ENCODE peak calls at places on chromosomes 3 and 15, in eight cellular contexts. F, V, S, G, E, Y, I and K are unnamed samples.

GRCh38 chr3:186162221-186162620 is 53.3 kb upstream of the ETV5 start:
- DNase-seq in I (no peak), Y (no peak), E (no peak), G (peak; percentile 11), S (no peak), F (no peak), V (peak; percentile 65), K (no peak)

GRCh38 chr15:38252481-38253311 is at the start of gene SPRED1:
- DNase-seq in G (peak; percentile 64), V (peak; percentile 71), I (peak; percentile 69), E (peak; percentile 76), Y (peak; percentile 53), S (peak; percentile 32), F (no peak), K (no peak)

GRCh38 chr3:37255990-37256308 is 81.6 kb upstream of the LRRFIP2 start:
- DNase-seq in F (no peak), V (no peak), Y (no peak), G (no peak), S (no peak), I (no peak), E (no peak), K (no peak)

GRCh38 chr3:57006949-57007419 is 53.5 kb upstream of the SPATA12 start:
- DNase-seq in V (peak; percentile 90), S (no peak), F (no peak), E (no peak), Y (peak; percentile 98), I (peak; percentile 46), G (peak; percentile 51), K (no peak)

GRCh38 chr15:43095708-43096347 is 10.0 kb downstream of the UBR1 start:
- DNase-seq in I (no peak), Y (peak; percentile 51), V (no peak), E (no peak), F (no peak), S (no peak), G (no peak), K (no peak)

GRCh38 chr3:150602426-150603089 is 563 bp upstream of the SELENOT start:
- DNase-seq in G (no peak), E (no peak), S (no peak), V (peak; percentile 55), Y (no peak), F (no peak), I (no peak), K (no peak)

GRCh38 chr3:41265011-41265545 is 65.8 kb downstream of the CTNNB1 start:
- DNase-seq in Y (peak; percentile 47), F (peak; percentile 25), G (no peak), S (no peak), E (no peak), I (no peak), V (no peak), K (no peak)

GRCh38 chr3:169497567-169498257 is 165.8 kb downstream of the MECOM start:
- DNase-seq in V (no peak), F (no peak), Y (peak; percentile 95), I (no peak), G (no peak), S (no peak), E (no peak), K (peak; percentile 11)

GRCh38 chr3:165753560-165753959 is 83.7 kb downstream of the BCHE start:
- DNase-seq in E (no peak), Y (peak; percentile 83), F (peak; percentile 32), S (no peak), I (no peak), V (no peak), G (no peak), K (no peak)

DNA sequence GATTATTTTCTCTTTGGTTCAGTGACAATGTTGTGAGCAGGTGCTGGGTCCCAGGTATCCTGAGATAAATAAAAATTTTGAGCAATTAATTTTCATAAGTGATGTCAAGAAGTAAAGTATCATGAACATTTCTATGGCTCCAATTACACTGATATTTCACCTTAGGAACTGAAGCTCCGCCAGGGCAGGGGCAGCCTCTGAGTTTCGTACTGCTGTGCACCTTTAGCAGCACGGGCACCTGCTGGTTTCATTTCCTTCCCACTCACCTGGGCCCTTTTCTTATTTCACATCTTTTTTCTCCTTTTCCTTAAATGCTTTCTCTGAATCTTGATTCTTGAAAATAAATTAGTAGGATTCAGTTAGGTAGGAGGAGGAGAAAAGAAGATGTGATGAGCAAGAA is 1.2 kb upstream of the IL1RAP start:
- DNase-seq in Y (no peak), E (no peak), V (no peak), G (no peak), F (no peak), S (no peak), I (no peak), K (no peak)
- H3K27me3 ChIP-seq in Y (no peaks in the 10 kb centered on the region), E (no peaks in the 10 kb centered on the region), V (peaks cover 2% of the 10 kb centered on the region), G (no peaks in the 10 kb centered on the region), F (no peaks in the 10 kb centered on the region), S (no peaks in the 10 kb centered on the region), I (no peaks in the 10 kb centered on the region), K (no peaks in the 10 kb centered on the region)

GRCh38 chr3:129736070-129736469 is 129.6 kb upstream of the PLXND1 start:
- DNase-seq in E (no peak), Y (no peak), F (no peak), V (no peak), S (no peak), I (no peak), G (no peak), K (no peak)
- H3K27me3 ChIP-seq in E (no peaks in the 10 kb centered on the region), Y (no peaks in the 10 kb centered on the region), F (no peaks in the 10 kb centered on the region), V (no peaks in the 10 kb centered on the region), S (no peaks in the 10 kb centered on the region), I (no peaks in the 10 kb centered on the region), G (no peaks in the 10 kb centered on the region), K (no peaks in the 10 kb centered on the region)

GRCh38 chr3:9373443-9373842 is 10.6 kb downstream of the THUMPD3 start:
- DNase-seq in V (no peak), Y (no peak), S (no peak), F (no peak), I (no peak), G (no peak), E (no peak), K (no peak)
- H3K27me3 ChIP-seq in V (no peaks in the 10 kb centered on the region), Y (no peaks in the 10 kb centered on the region), S (no peaks in the 10 kb centered on the region), F (no peaks in the 10 kb centered on the region), I (no peaks in the 10 kb centered on the region), G (no peaks in the 10 kb centered on the region), E (no peaks in the 10 kb centered on the region), K (no peaks in the 10 kb centered on the region)

DNA sequence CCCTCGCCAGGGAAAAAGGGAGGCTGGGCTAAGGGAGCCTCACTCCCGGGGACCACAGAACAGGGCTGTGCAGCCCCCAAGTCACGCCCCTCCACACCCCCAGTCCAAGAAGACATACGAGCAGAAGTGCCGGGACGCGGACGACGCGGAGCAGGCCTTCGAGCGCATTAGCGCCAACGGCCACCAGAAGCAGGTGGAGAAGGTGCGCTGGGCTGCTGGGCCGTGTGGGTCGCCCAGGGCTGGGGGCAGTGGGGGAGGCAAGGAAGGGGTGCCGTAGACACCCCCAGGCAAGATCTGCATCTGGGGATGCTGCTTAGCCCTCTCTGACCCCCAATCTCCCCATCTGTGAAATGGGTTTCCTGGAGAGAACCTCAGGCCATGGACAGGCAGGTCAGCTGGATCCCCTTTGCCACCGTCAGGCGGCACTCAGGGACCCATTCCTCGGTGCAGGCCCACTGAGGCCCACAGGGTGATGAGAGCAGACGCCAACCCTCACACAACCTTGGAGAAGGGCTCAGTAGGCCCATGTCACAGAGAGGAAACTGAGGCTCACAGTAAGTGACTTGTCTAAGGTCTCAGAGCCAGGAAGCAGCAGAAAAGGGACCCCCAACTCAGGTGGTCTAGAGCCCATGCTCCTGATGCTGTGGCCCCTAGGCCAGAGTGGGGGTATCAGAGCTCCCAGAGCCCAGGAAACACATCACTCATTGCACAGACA is 33.7 kb downstream of the PSTPIP1 start:
- DNase-seq in G (no peak), E (peak; percentile 20), V (no peak), S (no peak), Y (no peak), F (no peak), I (peak; percentile 9), K (no peak)
- H3K27me3 ChIP-seq in G (no peaks in the 10 kb centered on the region), E (no peaks in the 10 kb centered on the region), V (no peaks in the 10 kb centered on the region), S (no peaks in the 10 kb centered on the region), Y (no peaks in the 10 kb centered on the region), F (peaks cover 8% of the 10 kb centered on the region), I (no peaks in the 10 kb centered on the region), K (no peaks in the 10 kb centered on the region)

GRCh38 chr3:33215739-33216138 is 2.9 kb downstream of the SUSD5 start:
- DNase-seq in G (no peak), I (no peak), F (no peak), S (no peak), Y (no peak), E (no peak), V (no peak), K (no peak)

GRCh38 chr3:33219175-33219487 is 521 bp upstream of the SUSD5 start:
- DNase-seq in Y (no peak), G (no peak), I (no peak), F (no peak), V (no peak), E (no peak), S (no peak), K (no peak)

GRCh38 chr3:33218072-33218445 is 551 bp downstream of the SUSD5 start:
- DNase-seq in Y (no peak), I (no peak), V (no peak), F (no peak), G (peak; percentile 21), S (no peak), E (no peak), K (no peak)

GRCh38 chr3:33218446-33219174 is at the start of gene SUSD5:
- DNase-seq in Y (no peak), S (no peak), F (no peak), I (no peak), V (no peak), E (peak; percentile 75), G (peak; percentile 73), K (no peak)

GRCh38 chr3:33221241-33221640 is 2.6 kb upstream of the SUSD5 start:
- DNase-seq in I (no peak), Y (no peak), V (no peak), G (no peak), F (no peak), S (no peak), E (no peak), K (no peak)
- H3K27me3 ChIP-seq in I (no peaks in the 10 kb centered on the region), Y (peaks cover 20% of the 10 kb centered on the region), V (no peaks in the 10 kb centered on the region), G (peaks cover 17% of the 10 kb centered on the region), F (peaks cover 20% of the 10 kb centered on the region), S (peaks cover 4% of the 10 kb centered on the region), E (no peaks in the 10 kb centered on the region), K (peaks cover 16% of the 10 kb centered on the region)

GRCh38 chr3:181703701-181704420 is 7.9 kb upstream of the SOX2 start:
- DNase-seq in E (no peak), Y (no peak), I (no peak), F (no peak), S (no peak), V (no peak), G (no peak), K (no peak)
- H3K27me3 ChIP-seq in E (no peaks in the 10 kb centered on the region), Y (peaks cover 79% of the 10 kb centered on the region), I (peaks cover 32% of the 10 kb centered on the region), F (peaks cover 69% of the 10 kb centered on the region), S (peaks cover 51% of the 10 kb centered on the region), V (no peaks in the 10 kb centered on the region), G (peaks cover 13% of the 10 kb centered on the region), K (peaks cover 25% of the 10 kb centered on the region)